ENCODE peak calls at places on chromosome 4, in four cellular contexts. One of them, this sample, is unnamed.

GRCh38 chr4:87498446-87498900 is 30.7 kb downstream of the SPARCL1 start:
- DNase-seq in omental fat pad: no peak
- DNase-seq in upper lobe of right lung: no peak
- DNase-seq in brain microvascular endothelial cell: no peak
- DNase-seq in this sample: no peak

GRCh38 chr4:176044589-176044951 is 21.1 kb upstream of the WDR17 start:
- DNase-seq in omental fat pad: no peak
- DNase-seq in upper lobe of right lung: no peak
- DNase-seq in brain microvascular endothelial cell: no peak
- DNase-seq in this sample: no peak

GRCh38 chr4:88352062-88352461 is 26.6 kb upstream of the HERC6 start:
- DNase-seq in omental fat pad: no peak
- DNase-seq in upper lobe of right lung: no peak
- DNase-seq in brain microvascular endothelial cell: peak
- DNase-seq in this sample: peak

GRCh38 chr4:119559044-119559647 is 69.5 kb downstream of the PDE5A start:
- DNase-seq in omental fat pad: no peak
- DNase-seq in upper lobe of right lung: no peak
- DNase-seq in brain microvascular endothelial cell: no peak
- DNase-seq in this sample: peak

GRCh38 chr4:47031713-47032404 is 492 bp downstream of the GABRB1 start:
- DNase-seq in omental fat pad: no peak
- DNase-seq in upper lobe of right lung: no peak
- DNase-seq in brain microvascular endothelial cell: no peak
- DNase-seq in this sample: no peak

GRCh38 chr4:151324449-151325319 is 721 bp downstream of the SH3D19 start:
- DNase-seq in omental fat pad: no peak
- DNase-seq in upper lobe of right lung: peak
- DNase-seq in brain microvascular endothelial cell: peak
- DNase-seq in this sample: peak

GRCh38 chr4:96354036-96354712 is 514.3 kb downstream of the PDHA2 start:
- DNase-seq in omental fat pad: no peak
- DNase-seq in upper lobe of right lung: no peak
- DNase-seq in brain microvascular endothelial cell: peak
- DNase-seq in this sample: peak

GRCh38 chr4:145076473-145076855 is 21.5 kb downstream of the ANAPC10 start:
- DNase-seq in omental fat pad: no peak
- DNase-seq in upper lobe of right lung: no peak
- DNase-seq in brain microvascular endothelial cell: no peak
- DNase-seq in this sample: no peak

GRCh38 chr4:155705664-155706063 is 39.0 kb downstream of the GUCY1A1 start:
- DNase-seq in omental fat pad: no peak
- DNase-seq in upper lobe of right lung: no peak
- DNase-seq in brain microvascular endothelial cell: peak
- DNase-seq in this sample: no peak

GRCh38 chr4:182924497-182924896 is 7.3 kb upstream of the DCTD start:
- DNase-seq in omental fat pad: no peak
- DNase-seq in upper lobe of right lung: no peak
- DNase-seq in brain microvascular endothelial cell: peak
- DNase-seq in this sample: no peak

GRCh38 chr4:146342600-146343192 is 128.4 kb downstream of the REELD1 start:
- DNase-seq in omental fat pad: no peak
- DNase-seq in upper lobe of right lung: no peak
- DNase-seq in brain microvascular endothelial cell: peak
- DNase-seq in this sample: peak

GRCh38 chr4:55758570-55758969 is 61.0 kb upstream of the EXOC1L start:
- DNase-seq in omental fat pad: no peak
- DNase-seq in upper lobe of right lung: no peak
- DNase-seq in brain microvascular endothelial cell: no peak
- DNase-seq in this sample: no peak

GRCh38 chr4:68591204-68591603 is 15.1 kb upstream of the UGT2B17 start:
- DNase-seq in omental fat pad: no peak
- DNase-seq in upper lobe of right lung: no peak
- DNase-seq in brain microvascular endothelial cell: no peak
- DNase-seq in this sample: no peak

GRCh38 chr4:92387459-92388069 is 83.8 kb downstream of the GRID2 start:
- DNase-seq in omental fat pad: no peak
- DNase-seq in upper lobe of right lung: no peak
- DNase-seq in brain microvascular endothelial cell: peak
- DNase-seq in this sample: peak

GRCh38 chr4:118682928-118683327 is 2.3 kb upstream of the METTL14 start:
- DNase-seq in omental fat pad: no peak
- DNase-seq in upper lobe of right lung: no peak
- DNase-seq in brain microvascular endothelial cell: no peak
- DNase-seq in this sample: peak

GRCh38 chr4:32042486-32042885 is 1322.3 kb downstream of the PCDH7 start:
- DNase-seq in omental fat pad: no peak
- DNase-seq in upper lobe of right lung: no peak
- DNase-seq in brain microvascular endothelial cell: no peak
- DNase-seq in this sample: no peak
- TF ChIP-seq CTCF in omental fat pad: no peak
- TF ChIP-seq CTCF in upper lobe of right lung: no peak
- TF ChIP-seq CTCF in brain microvascular endothelial cell: peak
- TF ChIP-seq CTCF in this sample: no peak

GRCh38 chr4:136743238-136743637 is 789.1 kb downstream of the PCDH18 start:
- DNase-seq in omental fat pad: no peak
- DNase-seq in upper lobe of right lung: no peak
- DNase-seq in brain microvascular endothelial cell: no peak
- DNase-seq in this sample: no peak
- TF ChIP-seq CTCF in omental fat pad: no peak
- TF ChIP-seq CTCF in upper lobe of right lung: no peak
- TF ChIP-seq CTCF in brain microvascular endothelial cell: no peak
- TF ChIP-seq CTCF in this sample: no peak

DNA sequence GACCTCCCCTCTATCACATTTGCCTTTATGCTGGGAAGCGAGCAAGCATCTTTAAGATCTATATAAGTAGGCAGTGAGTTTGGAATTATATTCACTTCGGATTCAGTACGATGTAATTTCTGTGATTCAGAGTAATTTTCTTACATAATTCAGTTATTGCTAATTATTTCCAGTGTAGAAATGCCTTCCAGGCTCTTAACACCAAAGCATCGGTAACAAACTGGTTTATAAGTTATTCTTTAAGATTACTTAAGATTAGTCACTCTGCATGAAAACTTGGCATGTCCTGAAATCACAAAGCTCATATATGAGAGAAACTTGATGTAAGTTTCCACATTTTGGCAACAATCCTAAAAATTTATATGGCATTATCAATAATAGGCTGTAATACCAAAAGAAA is 120.8 kb downstream of the ADAMTS3 start:
- DNase-seq in omental fat pad: no peak
- DNase-seq in upper lobe of right lung: no peak
- DNase-seq in brain microvascular endothelial cell: no peak
- DNase-seq in this sample: peak
- TF ChIP-seq CTCF in omental fat pad: no peak
- TF ChIP-seq CTCF in upper lobe of right lung: no peak
- TF ChIP-seq CTCF in brain microvascular endothelial cell: no peak
- TF ChIP-seq CTCF in this sample: no peak

DNA sequence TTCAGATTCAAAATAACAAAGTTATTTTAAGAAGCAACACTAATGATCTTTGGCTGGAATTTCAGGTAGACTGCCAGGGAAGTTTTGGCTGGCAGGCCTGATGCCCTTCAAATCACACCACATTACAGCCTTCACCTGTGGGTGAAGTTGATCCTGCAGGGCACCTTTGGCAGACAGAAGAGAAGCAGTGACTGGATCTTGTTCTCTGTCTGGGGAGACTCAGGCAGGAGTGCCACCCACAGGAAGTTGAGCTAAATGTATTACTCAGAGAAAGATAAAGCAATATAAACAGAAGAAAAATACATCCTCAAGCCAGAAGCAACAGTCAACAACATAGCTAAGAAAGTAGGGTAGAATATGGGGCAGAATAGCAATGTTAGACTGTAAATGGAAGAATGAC is 12.8 kb upstream of the CFAP299 start:
- DNase-seq in omental fat pad: no peak
- DNase-seq in upper lobe of right lung: no peak
- DNase-seq in brain microvascular endothelial cell: peak
- DNase-seq in this sample: peak
- TF ChIP-seq CTCF in omental fat pad: no peak
- TF ChIP-seq CTCF in upper lobe of right lung: no peak
- TF ChIP-seq CTCF in brain microvascular endothelial cell: peak
- TF ChIP-seq CTCF in this sample: peak

This sample was measured in MCF 10A.